ENCODE peak calls at places on chromosome 14, in four cellular contexts. One of them, this sample, is unnamed.

GRCh38 chr14:101025656-101026055 is 122.1 kb upstream of the RTL1 start:
- DNase-seq in fibroblast of pulmonary artery: no peak
- DNase-seq in AG09309: no peak
- DNase-seq in body of pancreas: no peak
- DNase-seq in this sample: no peak

GRCh38 chr14:60753264-60754126 is 18.9 kb downstream of the MNAT1 start:
- DNase-seq in fibroblast of pulmonary artery: no peak
- DNase-seq in AG09309: peak
- DNase-seq in body of pancreas: peak
- DNase-seq in this sample: peak

GRCh38 chr14:97250925-97251324 is 453.7 kb downstream of the VRK1 start:
- DNase-seq in fibroblast of pulmonary artery: no peak
- DNase-seq in AG09309: no peak
- DNase-seq in body of pancreas: no peak
- DNase-seq in this sample: no peak

GRCh38 chr14:75614179-75614578 is 35.8 kb downstream of the FLVCR2 start:
- DNase-seq in fibroblast of pulmonary artery: no peak
- DNase-seq in AG09309: no peak
- DNase-seq in body of pancreas: peak
- DNase-seq in this sample: no peak

GRCh38 chr14:79502101-79502750 is 709.1 kb downstream of the DIO2 start:
- DNase-seq in fibroblast of pulmonary artery: no peak
- DNase-seq in AG09309: no peak
- DNase-seq in body of pancreas: no peak
- DNase-seq in this sample: no peak

GRCh38 chr14:65012353-65012752 is 25.7 kb downstream of the FNTB start:
- DNase-seq in fibroblast of pulmonary artery: no peak
- DNase-seq in AG09309: no peak
- DNase-seq in body of pancreas: no peak
- DNase-seq in this sample: no peak

GRCh38 chr14:102544745-102545460 is 35.3 kb upstream of the ANKRD9 start:
- DNase-seq in fibroblast of pulmonary artery: no peak
- DNase-seq in AG09309: no peak
- DNase-seq in body of pancreas: no peak
- DNase-seq in this sample: no peak

GRCh38 chr14:101552786-101553231 is 8.5 kb upstream of the DIO3 start:
- DNase-seq in fibroblast of pulmonary artery: no peak
- DNase-seq in AG09309: no peak
- DNase-seq in body of pancreas: no peak
- DNase-seq in this sample: no peak

GRCh38 chr14:74501691-74502090 is 8.1 kb downstream of the ISCA2 start:
- DNase-seq in fibroblast of pulmonary artery: no peak
- DNase-seq in AG09309: no peak
- DNase-seq in body of pancreas: no peak
- DNase-seq in this sample: no peak

GRCh38 chr14:29216316-29216715 is 449.7 kb downstream of the FOXG1 start:
- DNase-seq in fibroblast of pulmonary artery: no peak
- DNase-seq in AG09309: no peak
- DNase-seq in body of pancreas: no peak
- DNase-seq in this sample: no peak

GRCh38 chr14:68546839-68547238 is 246.0 kb downstream of the ZFP36L1 start:
- DNase-seq in fibroblast of pulmonary artery: peak
- DNase-seq in AG09309: peak
- DNase-seq in body of pancreas: no peak
- DNase-seq in this sample: no peak

GRCh38 chr14:72611956-72612500 is 281.9 kb downstream of the DPF3 start:
- DNase-seq in fibroblast of pulmonary artery: no peak
- DNase-seq in AG09309: no peak
- DNase-seq in body of pancreas: no peak
- DNase-seq in this sample: no peak

GRCh38 chr14:89669209-89669608 is 252.2 kb upstream of the FOXN3 start:
- DNase-seq in fibroblast of pulmonary artery: no peak
- DNase-seq in AG09309: no peak
- DNase-seq in body of pancreas: peak
- DNase-seq in this sample: peak

GRCh38 chr14:100336618-100337530 is 13.7 kb downstream of the SLC25A47 start:
- DNase-seq in fibroblast of pulmonary artery: no peak
- DNase-seq in AG09309: no peak
- DNase-seq in body of pancreas: no peak
- DNase-seq in this sample: no peak

GRCh38 chr14:91337699-91338335 is 79.8 kb downstream of the CCDC88C start:
- DNase-seq in fibroblast of pulmonary artery: no peak
- DNase-seq in AG09309: no peak
- DNase-seq in body of pancreas: no peak
- DNase-seq in this sample: no peak

GRCh38 chr14:105398726-105399440 is 545 bp downstream of the TEX22 start:
- DNase-seq in fibroblast of pulmonary artery: peak
- DNase-seq in AG09309: no peak
- DNase-seq in body of pancreas: no peak
- DNase-seq in this sample: no peak

GRCh38 chr14:77098470-77099353 is 654 bp downstream of the CIPC start:
- DNase-seq in fibroblast of pulmonary artery: no peak
- DNase-seq in AG09309: no peak
- DNase-seq in body of pancreas: peak
- DNase-seq in this sample: no peak

GRCh38 chr14:71328954-71329353 is 421.7 kb downstream of the PCNX1 start:
- DNase-seq in fibroblast of pulmonary artery: no peak
- DNase-seq in AG09309: no peak
- DNase-seq in body of pancreas: no peak
- DNase-seq in this sample: no peak

GRCh38 chr14:89680156-89680555 is 263.1 kb upstream of the FOXN3 start:
- DNase-seq in fibroblast of pulmonary artery: no peak
- DNase-seq in AG09309: no peak
- DNase-seq in body of pancreas: no peak
- DNase-seq in this sample: no peak

GRCh38 chr14:44745371-44745770 is 216.4 kb downstream of the KLHL28 start:
- DNase-seq in fibroblast of pulmonary artery: no peak
- DNase-seq in AG09309: no peak
- DNase-seq in body of pancreas: no peak
- DNase-seq in this sample: no peak

GRCh38 chr14:21109377-21110260 is 8.8 kb downstream of the TMEM253 start:
- DNase-seq in fibroblast of pulmonary artery: no peak
- DNase-seq in AG09309: no peak
- DNase-seq in body of pancreas: no peak
- DNase-seq in this sample: no peak

GRCh38 chr14:91059576-91060471 is 617 bp downstream of the RPS6KA5 start:
- DNase-seq in fibroblast of pulmonary artery: peak
- DNase-seq in AG09309: no peak
- DNase-seq in body of pancreas: peak
- DNase-seq in this sample: peak

GRCh38 chr14:77033622-77034521 is 5.4 kb upstream of the IRF2BPL start:
- DNase-seq in fibroblast of pulmonary artery: peak
- DNase-seq in AG09309: no peak
- DNase-seq in body of pancreas: peak
- DNase-seq in this sample: peak

GRCh38 chr14:95163666-95164065 is 6.3 kb upstream of the DICER1 start:
- DNase-seq in fibroblast of pulmonary artery: peak
- DNase-seq in AG09309: no peak
- DNase-seq in body of pancreas: no peak
- DNase-seq in this sample: no peak
- H3K4me3 ChIP-seq in fibroblast of pulmonary artery: no peak
- H3K4me3 ChIP-seq in AG09309: no peak
- H3K4me3 ChIP-seq in body of pancreas: no peak
- H3K4me3 ChIP-seq in this sample: no peak

GRCh38 chr14:85527006-85527405 is 2.9 kb upstream of the FLRT2 start:
- DNase-seq in fibroblast of pulmonary artery: peak
- DNase-seq in AG09309: no peak
- DNase-seq in body of pancreas: no peak
- DNase-seq in this sample: no peak

GRCh38 chr14:85529803-85530574 is at the start of gene FLRT2:
- DNase-seq in fibroblast of pulmonary artery: peak
- DNase-seq in AG09309: no peak
- DNase-seq in body of pancreas: peak
- DNase-seq in this sample: no peak

GRCh38 chr14:85528882-85529585 is 910 bp upstream of the FLRT2 start:
- DNase-seq in fibroblast of pulmonary artery: peak
- DNase-seq in AG09309: no peak
- DNase-seq in body of pancreas: peak
- DNase-seq in this sample: no peak

GRCh38 chr14:85527458-85527857 is 2.5 kb upstream of the FLRT2 start:
- DNase-seq in fibroblast of pulmonary artery: peak
- DNase-seq in AG09309: no peak
- DNase-seq in body of pancreas: no peak
- DNase-seq in this sample: no peak

GRCh38 chr14:85528080-85528881 is 1.7 kb upstream of the FLRT2 start:
- DNase-seq in fibroblast of pulmonary artery: peak
- DNase-seq in AG09309: peak
- DNase-seq in body of pancreas: peak
- DNase-seq in this sample: no peak
- TF ChIP-seq CTCF in fibroblast of pulmonary artery: peak
- TF ChIP-seq CTCF in AG09309: peak
- TF ChIP-seq CTCF in body of pancreas: peak
- TF ChIP-seq CTCF in this sample: no peak

DNA sequence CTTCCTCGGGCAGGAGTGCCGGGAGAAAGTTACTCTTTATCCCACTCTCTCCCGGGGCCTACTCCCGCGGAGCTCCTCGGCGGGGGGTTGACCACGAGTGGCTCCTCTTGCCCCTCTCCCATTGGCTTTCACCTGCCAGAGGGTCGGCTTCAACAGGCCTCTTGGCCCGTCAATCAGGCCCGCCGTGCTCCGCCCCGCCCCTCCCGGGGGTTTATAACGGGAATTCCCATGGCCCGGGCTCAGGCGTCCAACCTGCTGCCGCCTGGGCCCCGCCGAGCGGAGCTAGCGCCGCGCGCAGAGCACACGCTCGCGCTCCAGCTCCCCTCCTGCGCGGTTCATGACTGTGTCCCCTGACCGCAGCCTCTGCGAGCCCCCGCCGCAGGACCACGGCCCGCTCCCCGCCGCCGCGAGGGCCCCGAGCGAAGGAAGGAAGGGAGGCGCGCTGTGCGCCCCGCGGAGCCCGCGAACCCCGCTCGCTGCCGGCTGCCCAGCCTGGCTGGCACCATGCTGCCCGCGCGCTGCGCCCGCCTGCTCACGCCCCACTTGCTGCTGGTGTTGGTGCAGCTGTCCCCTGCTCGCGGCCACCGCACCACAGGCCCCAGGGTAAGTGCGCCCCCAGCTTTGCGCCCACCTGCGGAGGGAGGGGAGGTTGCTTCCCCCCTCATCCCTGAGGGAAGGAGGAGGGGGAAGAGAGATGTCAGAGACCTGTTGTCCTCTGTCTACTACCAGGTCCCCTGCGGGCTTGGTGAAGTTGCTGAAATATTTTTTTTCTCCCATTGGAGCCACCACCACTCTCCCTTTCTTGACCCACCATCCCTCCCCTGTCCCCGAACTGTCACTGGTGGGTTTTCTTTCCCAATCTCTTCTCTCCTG is at the start of gene SMOC1:
- DNase-seq in fibroblast of pulmonary artery: peak
- DNase-seq in AG09309: no peak
- DNase-seq in body of pancreas: peak
- DNase-seq in this sample: peak
- H3K4me3 ChIP-seq in fibroblast of pulmonary artery: no peak
- H3K4me3 ChIP-seq in AG09309: no peak
- H3K4me3 ChIP-seq in body of pancreas: no peak
- H3K4me3 ChIP-seq in this sample: peak

GRCh38 chr14:47439953-47440352 is 235.5 kb downstream of the MDGA2 start:
- DNase-seq in fibroblast of pulmonary artery: no peak
- DNase-seq in AG09309: no peak
- DNase-seq in body of pancreas: no peak
- DNase-seq in this sample: no peak

GRCh38 chr14:47438650-47439140 is 236.7 kb downstream of the MDGA2 start:
- DNase-seq in fibroblast of pulmonary artery: peak
- DNase-seq in AG09309: no peak
- DNase-seq in body of pancreas: no peak
- DNase-seq in this sample: no peak

GRCh38 chr14:47447076-47447475 is 228.3 kb downstream of the MDGA2 start:
- DNase-seq in fibroblast of pulmonary artery: no peak
- DNase-seq in AG09309: no peak
- DNase-seq in body of pancreas: no peak
- DNase-seq in this sample: no peak

DNA sequence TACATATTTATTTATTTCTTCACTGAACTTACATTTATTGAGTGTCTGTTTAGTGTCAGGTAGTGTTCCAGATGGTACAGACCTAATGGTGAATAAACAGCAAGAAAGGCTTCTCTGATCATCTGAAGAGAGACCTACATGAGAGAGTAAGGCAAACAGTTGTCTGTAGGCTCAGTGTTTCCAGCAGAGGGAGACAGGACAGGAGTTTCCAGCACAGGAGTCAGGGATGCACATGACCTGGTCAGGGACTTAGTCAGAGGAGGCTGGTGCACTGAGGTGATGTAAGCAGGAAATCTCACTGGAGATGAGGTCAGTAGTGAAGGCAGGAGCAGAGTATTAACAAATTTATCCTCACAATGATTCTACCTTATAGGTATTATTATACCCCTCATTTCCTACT is 233.2 kb downstream of the MDGA2 start:
- DNase-seq in fibroblast of pulmonary artery: peak
- DNase-seq in AG09309: no peak
- DNase-seq in body of pancreas: no peak
- DNase-seq in this sample: no peak
- TF ChIP-seq CTCF in fibroblast of pulmonary artery: no peak
- TF ChIP-seq CTCF in AG09309: no peak
- TF ChIP-seq CTCF in body of pancreas: no peak
- TF ChIP-seq CTCF in this sample: no peak

DNA sequence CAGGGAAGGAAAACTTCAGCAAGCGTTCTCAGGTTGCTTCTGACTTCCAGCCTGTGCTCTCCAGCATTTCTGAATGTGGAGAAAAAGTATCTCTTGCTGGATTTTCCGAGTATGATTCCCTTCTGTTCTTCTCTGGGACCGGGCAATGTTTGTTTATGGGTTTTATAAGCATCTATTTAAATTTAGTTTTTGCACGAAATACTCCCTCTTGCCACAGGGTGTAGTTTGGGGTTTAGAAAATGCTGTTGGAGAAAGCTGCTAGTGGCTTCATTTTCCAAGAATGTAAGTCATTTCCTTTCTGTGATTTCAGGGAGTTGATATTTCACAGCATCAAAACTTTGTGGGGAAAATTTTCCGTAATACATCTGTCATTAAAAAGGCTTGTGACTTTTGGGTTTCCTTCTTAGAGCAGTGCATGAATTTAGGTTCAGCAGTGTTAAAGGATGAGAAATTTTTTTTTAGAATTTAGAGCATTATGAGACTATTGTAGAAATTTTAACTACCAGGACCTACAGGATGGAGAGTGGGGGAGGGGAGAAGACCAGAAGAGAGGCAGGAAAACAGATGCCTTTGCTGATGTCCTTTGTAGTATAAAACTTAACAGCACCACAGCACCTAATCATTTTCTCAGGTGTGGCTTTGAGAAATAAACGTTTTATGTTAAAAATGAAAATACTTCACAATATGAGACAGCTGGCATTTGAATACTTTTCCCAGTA is 1.5 kb downstream of the FRMD6 start:
- DNase-seq in fibroblast of pulmonary artery: peak
- DNase-seq in AG09309: no peak
- DNase-seq in body of pancreas: no peak
- DNase-seq in this sample: no peak
- H3K4me3 ChIP-seq in fibroblast of pulmonary artery: peak
- H3K4me3 ChIP-seq in AG09309: peak
- H3K4me3 ChIP-seq in body of pancreas: peak
- H3K4me3 ChIP-seq in this sample: peak

GRCh38 chr14:39432619-39433451 is 602 bp upstream of the FBXO33 start:
- DNase-seq in fibroblast of pulmonary artery: peak
- DNase-seq in AG09309: no peak
- DNase-seq in body of pancreas: peak
- DNase-seq in this sample: peak
- TF ChIP-seq CTCF in fibroblast of pulmonary artery: peak
- TF ChIP-seq CTCF in AG09309: no peak
- TF ChIP-seq CTCF in body of pancreas: peak
- TF ChIP-seq CTCF in this sample: peak

GRCh38 chr14:52266179-52266578 is 1.3 kb upstream of the PTGDR start:
- DNase-seq in fibroblast of pulmonary artery: peak
- DNase-seq in AG09309: peak
- DNase-seq in body of pancreas: peak
- DNase-seq in this sample: no peak
- H3K4me3 ChIP-seq in fibroblast of pulmonary artery: no peak
- H3K4me3 ChIP-seq in AG09309: no peak
- H3K4me3 ChIP-seq in body of pancreas: no peak
- H3K4me3 ChIP-seq in this sample: no peak